ENCODE peak calls at places on chromosomes 1 and 21, in six cellular contexts. One of them, this sample, is unnamed. For H3K4me1, the result is how much of the 10 kb centered on the place peaks cover.

GRCh38 chr1:45848097-45848496 is 44.7 kb downstream of the MAST2 start:
- DNase-seq in IMR-90: no peak
- DNase-seq in neural progenitor cell: no peak
- DNase-seq in MM.1S: no peak
- DNase-seq in osteoblast: no peak
- DNase-seq in astrocyte: no peak
- DNase-seq in this sample: no peak

GRCh38 chr1:94753171-94753972 is 66.8 kb upstream of the SLC44A3 start:
- DNase-seq in astrocyte: no peak
- DNase-seq in osteoblast: no peak
- DNase-seq in neural progenitor cell: no peak
- DNase-seq in IMR-90: peak
- DNase-seq in MM.1S: no peak
- DNase-seq in this sample: no peak

GRCh38 chr1:7580923-7581753 is 190.0 kb upstream of the VAMP3 start:
- DNase-seq in MM.1S: no peak
- DNase-seq in IMR-90: no peak
- DNase-seq in neural progenitor cell: no peak
- DNase-seq in astrocyte: no peak
- DNase-seq in osteoblast: peak
- DNase-seq in this sample: no peak

GRCh38 chr1:203278087-203278884 is 27.0 kb upstream of the BTG2 start:
- DNase-seq in neural progenitor cell: peak
- DNase-seq in osteoblast: peak
- DNase-seq in MM.1S: peak
- DNase-seq in astrocyte: peak
- DNase-seq in IMR-90: peak
- DNase-seq in this sample: no peak

GRCh38 chr1:18784523-18784833 is 75.0 kb downstream of the TAS1R2 start:
- DNase-seq in osteoblast: no peak
- DNase-seq in astrocyte: no peak
- DNase-seq in IMR-90: no peak
- DNase-seq in MM.1S: no peak
- DNase-seq in neural progenitor cell: no peak
- DNase-seq in this sample: no peak

GRCh38 chr1:209335090-209335692 is 248.3 kb upstream of the CAMK1G start:
- DNase-seq in IMR-90: peak
- DNase-seq in MM.1S: peak
- DNase-seq in astrocyte: no peak
- DNase-seq in neural progenitor cell: peak
- DNase-seq in osteoblast: no peak
- DNase-seq in this sample: peak

GRCh38 chr1:224203243-224204016 is 20.4 kb downstream of the DEGS1 start:
- DNase-seq in astrocyte: peak
- DNase-seq in MM.1S: no peak
- DNase-seq in IMR-90: peak
- DNase-seq in neural progenitor cell: peak
- DNase-seq in osteoblast: peak
- DNase-seq in this sample: no peak

GRCh38 chr21:26136686-26137085 is 33.9 kb downstream of the APP start:
- DNase-seq in neural progenitor cell: no peak
- DNase-seq in osteoblast: no peak
- DNase-seq in astrocyte: peak
- DNase-seq in IMR-90: no peak
- DNase-seq in MM.1S: peak
- DNase-seq in this sample: no peak

GRCh38 chr1:20137604-20138003 is 1.5 kb upstream of the PLA2G2F start:
- DNase-seq in osteoblast: no peak
- DNase-seq in MM.1S: no peak
- DNase-seq in neural progenitor cell: no peak
- DNase-seq in astrocyte: no peak
- DNase-seq in IMR-90: no peak
- DNase-seq in this sample: no peak

GRCh38 chr1:57421366-57421765 is 2.5 kb downstream of the DAB1 start:
- DNase-seq in astrocyte: no peak
- DNase-seq in neural progenitor cell: peak
- DNase-seq in IMR-90: no peak
- DNase-seq in osteoblast: no peak
- DNase-seq in MM.1S: no peak
- DNase-seq in this sample: no peak

GRCh38 chr1:237042892-237043576 is 1.1 kb downstream of the RYR2 start:
- DNase-seq in IMR-90: no peak
- DNase-seq in MM.1S: no peak
- DNase-seq in osteoblast: peak
- DNase-seq in astrocyte: no peak
- DNase-seq in neural progenitor cell: peak
- DNase-seq in this sample: no peak

GRCh38 chr1:153742411-153743142 is 14.7 kb downstream of the INTS3 start:
- DNase-seq in osteoblast: peak
- DNase-seq in MM.1S: no peak
- DNase-seq in IMR-90: peak
- DNase-seq in astrocyte: peak
- DNase-seq in neural progenitor cell: no peak
- DNase-seq in this sample: no peak

GRCh38 chr1:165152727-165153126 is 203.8 kb downstream of the LMX1A start:
- DNase-seq in neural progenitor cell: peak
- DNase-seq in MM.1S: no peak
- DNase-seq in IMR-90: no peak
- DNase-seq in osteoblast: no peak
- DNase-seq in astrocyte: no peak
- DNase-seq in this sample: no peak

GRCh38 chr1:155179107-155180031 is 5.7 kb downstream of the TRIM46 start:
- DNase-seq in osteoblast: peak
- DNase-seq in neural progenitor cell: no peak
- DNase-seq in MM.1S: no peak
- DNase-seq in IMR-90: no peak
- DNase-seq in astrocyte: no peak
- DNase-seq in this sample: no peak

GRCh38 chr1:51330331-51331201 is at the start of gene TTC39A:
- DNase-seq in osteoblast: peak
- DNase-seq in IMR-90: no peak
- DNase-seq in neural progenitor cell: peak
- DNase-seq in MM.1S: no peak
- DNase-seq in astrocyte: no peak
- DNase-seq in this sample: no peak

GRCh38 chr1:97145321-97145956 is 423.9 kb downstream of the PTBP2 start:
- DNase-seq in osteoblast: peak
- DNase-seq in neural progenitor cell: peak
- DNase-seq in MM.1S: no peak
- DNase-seq in IMR-90: peak
- DNase-seq in astrocyte: peak
- DNase-seq in this sample: no peak

GRCh38 chr1:23567629-23567995 is 8.3 kb upstream of the ID3 start:
- DNase-seq in neural progenitor cell: no peak
- DNase-seq in IMR-90: no peak
- DNase-seq in astrocyte: no peak
- DNase-seq in osteoblast: no peak
- DNase-seq in MM.1S: no peak
- DNase-seq in this sample: no peak

DNA sequence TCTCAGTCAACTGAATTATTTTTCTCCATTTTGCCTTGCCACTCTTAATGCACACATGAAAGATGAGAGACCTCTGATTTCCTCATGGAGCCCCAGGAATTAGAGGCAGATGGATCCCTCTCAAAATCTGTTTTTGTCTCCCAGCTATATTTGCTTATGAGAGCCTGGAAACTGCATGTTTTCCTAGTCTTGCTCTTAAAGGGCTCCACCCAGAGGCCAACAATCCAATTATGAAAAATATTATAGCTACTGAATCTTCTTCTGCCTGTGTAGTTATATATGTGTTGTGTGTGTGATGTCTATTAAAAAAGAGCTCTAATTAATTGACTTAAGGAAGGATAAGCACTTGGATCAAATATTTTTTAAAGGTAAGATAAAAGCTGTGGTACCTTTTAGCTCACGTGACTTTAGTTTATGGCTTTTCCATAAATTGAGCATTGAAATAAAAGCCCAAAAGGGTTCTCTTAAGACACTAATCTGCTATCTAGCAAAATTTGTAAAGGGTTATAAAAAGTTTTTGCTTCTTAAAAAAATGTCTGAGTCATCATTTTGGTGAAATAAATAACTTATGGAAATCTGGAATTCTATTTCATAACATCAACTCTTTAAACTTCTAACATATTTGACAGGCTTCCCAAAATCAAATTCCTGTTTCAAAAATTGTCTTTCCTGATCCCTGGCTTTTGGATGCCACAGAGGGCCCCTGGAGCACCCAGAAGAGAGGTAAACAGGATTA is 31.2 kb upstream of the TSPEAR start:
- DNase-seq in IMR-90: peak
- DNase-seq in osteoblast: peak
- DNase-seq in astrocyte: no peak
- DNase-seq in MM.1S: no peak
- DNase-seq in neural progenitor cell: no peak
- DNase-seq in this sample: no peak
- TF ChIP-seq CTCF in IMR-90: peak
- TF ChIP-seq CTCF in osteoblast: peak
- TF ChIP-seq CTCF in astrocyte: no peak
- TF ChIP-seq CTCF in MM.1S: peak
- TF ChIP-seq CTCF in neural progenitor cell: peak
- TF ChIP-seq CTCF in this sample: peak

GRCh38 chr1:79235221-79236002 is 228.9 kb upstream of the ADGRL4 start:
- DNase-seq in osteoblast: no peak
- DNase-seq in IMR-90: no peak
- DNase-seq in MM.1S: no peak
- DNase-seq in neural progenitor cell: peak
- DNase-seq in astrocyte: peak
- DNase-seq in this sample: no peak

DNA sequence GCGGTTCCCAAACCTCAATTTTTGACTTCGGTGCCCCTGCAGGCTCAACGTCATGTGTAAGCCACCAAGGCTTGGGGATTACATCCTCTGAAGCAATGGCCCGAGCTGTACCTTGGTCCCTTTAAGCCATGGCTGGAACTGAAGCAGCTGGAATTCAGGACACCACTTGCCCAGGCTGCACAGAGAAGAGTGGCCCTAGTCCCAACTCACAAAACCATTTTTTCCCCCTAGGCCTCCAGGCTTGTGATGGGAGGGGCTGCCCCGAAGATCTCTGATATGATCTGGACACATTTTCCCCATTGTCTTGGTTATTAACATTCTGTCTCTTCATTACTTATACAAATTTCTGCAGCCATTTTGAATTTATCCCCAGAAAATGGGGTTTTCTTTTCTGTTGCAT is 233.3 kb upstream of the ADGRL4 start:
- DNase-seq in IMR-90: no peak
- DNase-seq in astrocyte: no peak
- DNase-seq in neural progenitor cell: no peak
- DNase-seq in osteoblast: no peak
- DNase-seq in MM.1S: no peak
- DNase-seq in this sample: no peak
- H2AFZ ChIP-seq in IMR-90: no peak
- H2AFZ ChIP-seq in astrocyte: no peak
- H2AFZ ChIP-seq in neural progenitor cell: no peak
- H2AFZ ChIP-seq in osteoblast: no peak
- H2AFZ ChIP-seq in MM.1S: no peak
- H2AFZ ChIP-seq in this sample: no peak

GRCh38 chr1:2641381-2642130 is 8.7 kb upstream of the MMEL1 start:
- DNase-seq in MM.1S: no peak
- DNase-seq in osteoblast: peak
- DNase-seq in neural progenitor cell: peak
- DNase-seq in IMR-90: no peak
- DNase-seq in astrocyte: no peak
- DNase-seq in this sample: no peak
- H3K4me1 ChIP-seq in MM.1S: under half
- H3K4me1 ChIP-seq in osteoblast: under half
- H3K4me1 ChIP-seq in neural progenitor cell: under half
- H3K4me1 ChIP-seq in IMR-90: under half
- H3K4me1 ChIP-seq in astrocyte: under half
- H3K4me1 ChIP-seq in this sample: under half

DNA sequence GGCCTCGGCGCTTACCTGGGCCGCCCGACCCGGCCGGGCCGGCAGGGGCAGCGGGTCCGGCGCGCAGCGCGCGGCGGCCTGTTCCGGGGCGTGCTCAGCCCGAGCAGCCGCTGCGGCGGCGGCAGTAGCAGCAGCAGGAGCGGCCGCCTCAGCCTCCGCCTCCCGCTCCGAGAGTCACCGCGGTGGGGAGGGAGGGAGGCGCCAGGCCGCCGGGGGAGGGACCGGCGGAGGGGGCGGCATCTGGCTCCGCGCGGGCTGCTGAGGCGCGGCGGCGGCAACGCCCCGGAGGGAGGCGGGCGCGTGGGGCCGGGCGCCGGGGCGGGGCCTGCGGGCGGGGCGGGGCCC is at the start of gene CTNNBIP1:
- DNase-seq in IMR-90: no peak
- DNase-seq in astrocyte: no peak
- DNase-seq in osteoblast: peak
- DNase-seq in MM.1S: no peak
- DNase-seq in neural progenitor cell: no peak
- DNase-seq in this sample: no peak
- TF ChIP-seq CTCF in IMR-90: no peak
- TF ChIP-seq CTCF in astrocyte: no peak
- TF ChIP-seq CTCF in osteoblast: no peak
- TF ChIP-seq CTCF in MM.1S: no peak
- TF ChIP-seq CTCF in neural progenitor cell: no peak
- TF ChIP-seq CTCF in this sample: no peak

DNA sequence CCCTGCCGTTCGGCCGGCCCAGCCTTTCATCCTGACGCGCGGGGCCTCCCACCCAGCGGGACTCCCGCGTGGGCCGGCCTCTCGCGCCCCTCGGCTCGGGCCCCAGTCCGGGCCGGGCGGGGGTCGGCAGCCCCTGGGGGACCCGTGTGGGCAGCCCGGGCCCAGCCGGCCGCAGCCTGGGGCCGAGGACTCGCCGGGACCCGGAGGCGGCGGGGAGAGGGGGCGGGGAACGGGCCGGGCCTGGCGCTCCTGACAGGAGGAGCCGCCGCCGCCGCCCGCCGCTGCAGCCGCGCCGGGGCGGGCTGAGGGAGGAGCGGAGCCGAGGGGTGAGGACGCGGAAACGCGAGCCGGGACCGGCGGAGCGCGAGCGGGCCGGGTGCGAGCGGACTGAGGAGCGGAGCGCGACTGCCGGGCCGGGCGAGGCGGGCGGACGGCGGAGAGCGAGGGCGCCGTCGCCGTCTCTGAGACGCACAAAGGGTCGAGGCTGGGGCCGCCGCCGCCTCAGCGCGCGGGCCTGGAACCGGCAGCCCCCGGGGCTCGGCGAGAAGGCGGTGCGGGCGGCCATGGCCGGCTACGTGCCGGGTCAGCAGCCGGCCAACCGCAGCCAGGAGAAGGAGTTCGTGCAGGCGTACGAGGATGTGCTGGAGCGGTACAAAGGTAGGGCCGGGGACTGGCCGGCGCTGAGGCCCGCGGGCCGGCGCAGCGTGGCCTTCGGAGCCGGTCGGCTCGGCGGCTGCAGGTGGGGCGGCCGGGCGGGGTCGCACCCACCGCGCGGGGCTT is 79.1 kb downstream of the NDUFS5 start:
- DNase-seq in astrocyte: no peak
- DNase-seq in IMR-90: peak
- DNase-seq in osteoblast: peak
- DNase-seq in MM.1S: peak
- DNase-seq in neural progenitor cell: peak
- DNase-seq in this sample: no peak
- H2AFZ ChIP-seq in astrocyte: peak
- H2AFZ ChIP-seq in IMR-90: peak
- H2AFZ ChIP-seq in osteoblast: peak
- H2AFZ ChIP-seq in MM.1S: peak
- H2AFZ ChIP-seq in neural progenitor cell: no peak
- H2AFZ ChIP-seq in this sample: no peak

This sample was measured in HCT116.